ENCODE peak calls at places on chromosomes 4 and X, in four cellular contexts. V, D, I and P are unnamed samples.

GRCh38 chrX:68829594-68830485 is 1.0 kb downstream of the EFNB1 start:
- DNase-seq in V (no peak), D (no peak), I (peak; percentile 24), P (no peak)

GRCh38 chr4:68372588-68372987 is 22.7 kb upstream of the YTHDC1 start:
- DNase-seq in D (no peak), V (no peak), I (no peak), P (no peak)

GRCh38 chr4:159210975-159211374 is 108.1 kb downstream of the RAPGEF2 start:
- DNase-seq in D (no peak), I (no peak), V (no peak), P (no peak)

GRCh38 chr4:144579411-144580020 is 66.4 kb upstream of the HHIP start:
- DNase-seq in D (no peak), V (peak; percentile 56), I (no peak), P (peak; percentile 51)

GRCh38 chrX:67546496-67547423 is 2.9 kb downstream of the AR start:
- DNase-seq in D (no peak), I (no peak), V (no peak), P (no peak)

GRCh38 chr4:85725727-85726170 is 250.8 kb downstream of the ARHGAP24 start:
- DNase-seq in D (no peak), V (no peak), I (peak; percentile 43), P (no peak)

GRCh38 chrX:41064028-41064427 is 21.2 kb upstream of the USP9X start:
- DNase-seq in V (no peak), D (no peak), I (no peak), P (no peak)

GRCh38 chrX:109840585-109840984 is 107.5 kb upstream of the ACSL4 start:
- DNase-seq in D (no peak), V (peak; percentile 86), I (no peak), P (peak; percentile 83)

GRCh38 chrX:20061869-20062254 is 54.8 kb downstream of the MAP7D2 start:
- DNase-seq in D (no peak), I (no peak), V (peak; percentile 8), P (no peak)

GRCh38 chrX:76127341-76127740 is 45.5 kb upstream of the PBDC1 start:
- DNase-seq in V (no peak), I (no peak), D (no peak), P (no peak)

GRCh38 chrX:147912093-147912801 is 528 bp downstream of the FMR1 start:
- DNase-seq in D (no peak), V (peak; percentile 14), I (peak; percentile 63), P (no peak)

GRCh38 chrX:20409991-20410390 is 143.3 kb upstream of the RPS6KA3 start:
- DNase-seq in V (no peak), I (no peak), D (no peak), P (no peak)

GRCh38 chr4:123168812-123169211 is 227.8 kb upstream of the SPRY1 start:
- DNase-seq in V (peak; percentile 2), I (no peak), D (no peak), P (peak; percentile 44)

GRCh38 chr4:176561368-176561767 is 231.4 kb downstream of the VEGFC start:
- DNase-seq in I (no peak), V (no peak), D (no peak), P (no peak)
- TF ChIP-seq CTCF in I (no peak), V (no peak), D (no peak), P (no peak)

GRCh38 chr4:56314207-56314915 is 72.9 kb downstream of the AASDH start:
- DNase-seq in D (no peak), I (no peak), V (no peak), P (no peak)

GRCh38 chr4:56316011-56316650 is 71.2 kb downstream of the AASDH start:
- DNase-seq in I (no peak), D (no peak), V (no peak), P (no peak)

GRCh38 chr4:56315041-56315440 is 72.2 kb downstream of the AASDH start:
- DNase-seq in I (no peak), V (no peak), D (no peak), P (no peak)

GRCh38 chr4:56313132-56313531 is 74.2 kb downstream of the AASDH start:
- DNase-seq in D (no peak), V (no peak), I (no peak), P (no peak)

DNA sequence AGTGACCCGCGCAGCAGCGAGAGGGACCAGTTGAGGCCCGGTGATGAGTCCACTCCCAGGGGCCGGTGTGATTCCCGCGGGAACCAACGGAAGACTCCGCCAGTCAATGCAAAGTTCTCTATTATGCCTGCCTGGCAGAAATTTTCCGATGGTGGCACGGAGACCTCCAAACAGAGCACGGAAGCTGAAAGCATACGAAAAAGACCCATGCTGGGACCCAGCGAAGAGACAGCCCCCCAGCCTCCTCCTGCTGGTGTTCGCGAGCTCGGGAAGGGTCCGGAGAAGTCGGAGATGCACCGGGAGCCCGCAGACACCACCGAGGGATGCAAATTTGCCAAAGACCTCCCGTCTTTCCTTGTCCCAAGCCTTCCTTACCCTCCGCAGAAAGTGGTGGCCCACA is 71.7 kb downstream of the AASDH start:
- DNase-seq in I (no peak), V (no peak), D (no peak), P (no peak)
- H3K4me3 ChIP-seq in I (no peak overlapping the region), V (no peak overlapping the region), D (no peak overlapping the region), P (no peak overlapping the region)

DNA sequence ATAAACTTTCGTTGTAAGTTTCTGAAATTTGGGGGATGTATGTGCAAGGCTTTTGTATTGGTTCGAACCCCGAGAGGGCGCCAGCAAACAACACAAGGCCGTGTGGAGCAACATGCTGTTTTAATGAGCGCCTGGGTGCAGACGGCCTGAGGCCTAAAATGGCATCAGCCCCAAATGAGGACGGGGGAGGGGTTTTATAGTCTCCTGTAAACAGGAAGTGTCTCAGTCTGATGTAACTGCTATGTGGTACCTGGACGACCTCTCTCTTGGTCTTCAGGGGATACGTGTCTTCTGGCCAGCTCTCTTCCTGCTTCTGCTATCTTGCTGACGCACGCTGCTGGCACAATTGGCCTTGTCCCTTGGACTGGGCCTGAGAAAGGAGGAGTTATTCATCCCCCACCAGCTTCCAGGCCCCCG is 1348.0 kb downstream of the ADGRL3 start:
- DNase-seq in I (no peak), D (no peak), V (no peak), P (no peak)
- TF ChIP-seq CTCF in I (no peak), D (no peak), V (no peak), P (no peak)

DNA sequence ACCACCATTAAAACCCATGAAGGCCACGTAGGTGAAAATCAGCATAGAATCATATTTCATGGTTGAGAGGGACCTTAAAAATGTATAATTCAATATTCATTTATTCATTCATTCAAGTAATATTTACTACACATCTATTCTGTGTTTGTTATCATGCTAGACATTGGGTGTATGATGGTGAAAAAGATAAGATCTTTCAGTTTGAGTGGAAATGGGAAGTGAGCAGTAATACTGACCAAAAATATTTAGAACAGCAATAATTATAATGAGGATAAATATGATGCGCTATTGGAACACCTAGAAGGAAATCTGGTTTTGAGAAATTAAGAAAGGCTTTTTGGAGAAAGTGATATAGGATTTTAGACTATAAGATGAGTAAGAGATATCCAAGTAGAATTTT is 28.0 kb downstream of the DKK2 start:
- DNase-seq in I (no peak), D (no peak), V (no peak), P (no peak)
- H3K4me3 ChIP-seq in I (no peak overlapping the region), D (no peak overlapping the region), V (no peak overlapping the region), P (no peak overlapping the region)

GRCh38 chrX:1784773-1785172 is 169.9 kb downstream of the ASMT start:
- DNase-seq in V (no peak), I (no peak), D (no peak), P (no peak)
- TF ChIP-seq CTCF in V (no peak), I (peak; percentile 14), D (no peak), P (no peak)

GRCh38 chrX:15947648-15948317 is 93.2 kb upstream of the AP1S2 start:
- DNase-seq in I (no peak), V (peak; percentile 40), D (no peak), P (no peak)
- H3K4me3 ChIP-seq in I (no peak overlapping the region), V (no peak overlapping the region), D (no peak overlapping the region), P (no peak overlapping the region)

GRCh38 chr4:126051709-126052424 is 737.1 kb downstream of the FAT4 start:
- DNase-seq in V (peak; percentile 45), I (no peak), D (no peak), P (peak; percentile 31)
- TF ChIP-seq CTCF in V (peak; percentile 27), I (no peak), D (no peak), P (peak; percentile 46)

DNA sequence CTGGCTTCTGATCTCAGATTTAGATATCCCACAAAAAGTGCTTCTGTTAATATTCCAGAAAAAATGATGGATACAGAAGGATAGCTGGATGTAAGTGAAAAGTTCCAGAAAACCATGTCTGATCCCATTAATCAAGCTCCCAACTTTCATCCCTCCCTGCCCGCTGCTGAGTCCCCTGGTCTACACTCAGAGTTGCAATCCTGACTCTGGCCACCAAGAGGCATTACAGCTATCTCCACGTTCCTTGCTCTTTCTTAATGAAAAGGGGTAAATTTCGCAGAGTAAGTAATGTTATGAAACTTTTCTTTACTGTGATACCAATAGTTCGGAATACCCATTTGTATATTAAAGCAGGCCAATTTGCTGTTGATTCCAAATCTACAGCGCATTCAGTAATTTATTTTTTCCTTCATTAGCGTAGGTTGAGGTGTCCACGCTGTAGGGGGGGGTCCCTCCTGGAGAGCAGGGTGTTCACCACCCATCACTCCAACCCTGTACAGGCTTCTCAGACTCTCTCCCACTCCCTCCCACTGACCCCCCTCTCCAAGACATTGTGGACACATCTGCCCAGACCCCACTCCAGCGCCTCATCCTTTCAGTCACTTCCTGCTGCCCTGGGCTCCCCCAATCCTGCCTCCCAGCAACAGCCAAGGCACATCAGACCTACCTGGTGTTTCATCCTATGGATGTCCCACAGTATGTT is 55.1 kb downstream of the RAB40A start:
- DNase-seq in I (peak; percentile 15), V (peak; percentile 25), D (peak; percentile 15), P (no peak)
- H3K4me3 ChIP-seq in I (peak overlapping the region; percentile 47), V (peak overlapping the region; percentile 7), D (peak overlapping the region; percentile 48), P (no peak overlapping the region)

GRCh38 chr4:34422472-34422871 is 1821.8 kb downstream of the ARAP2 start:
- DNase-seq in I (no peak), V (no peak), D (no peak), P (no peak)
- TF ChIP-seq CTCF in I (no peak), V (peak; percentile 5), D (peak; percentile 7), P (no peak)